ENCODE peak calls at places on chromosome 2, in four cellular contexts. R is astrocyte of the spinal cord, H is OCI-LY7, N is NCI-H1436. E is an unnamed sample.
A peak's percentile ranks its signal among the peaks of the same experiment; 100 is the strongest.

GRCh38 chr2:172097557-172098131 is 5.1 kb downstream of the DLX2 start:
- DNase-seq in N (no peak), H (no peak), R (no peak), E (no peak)

GRCh38 chr2:158125756-158126498 is 24.3 kb downstream of the UPP2 start:
- DNase-seq in R (no peak), H (no peak), N (no peak), E (no peak)

GRCh38 chr2:79512442-79513401 is at the start of gene CTNNA2:
- DNase-seq in N (peak; percentile 84), R (peak; percentile 5), H (no peak), E (no peak)

GRCh38 chr2:101829429-101829828 is 131.9 kb downstream of the MAP4K4 start:
- DNase-seq in N (no peak), H (no peak), R (no peak), E (peak; percentile 46)

GRCh38 chr2:229553091-229553490 is 161.3 kb downstream of the DNER start:
- DNase-seq in R (peak; percentile 76), N (no peak), H (no peak), E (no peak)

GRCh38 chr2:98479959-98480524 is 35.4 kb downstream of the INPP4A start:
- DNase-seq in N (peak; percentile 37), H (peak; percentile 22), R (peak; percentile 43), E (no peak)

GRCh38 chr2:138486347-138487198 is 15.0 kb upstream of the SPOPL start:
- DNase-seq in H (no peak), R (no peak), N (no peak), E (no peak)

GRCh38 chr2:28674062-28674712 is 77.4 kb upstream of the PPP1CB start:
- DNase-seq in N (no peak), R (peak; percentile 57), H (no peak), E (no peak)

GRCh38 chr2:144650886-144651285 is 131.0 kb upstream of the ZEB2 start:
- DNase-seq in N (no peak), R (no peak), H (no peak), E (no peak)

GRCh38 chr2:236257171-236257570 is 7.0 kb downstream of the ASB18 start:
- DNase-seq in R (no peak), H (no peak), N (no peak), E (no peak)

GRCh38 chr2:36356199-36356989 is 816 bp downstream of the CRIM1 start:
- DNase-seq in N (no peak), R (no peak), H (peak; percentile 71), E (no peak)

GRCh38 chr2:30798536-30798991 is 8.7 kb downstream of the CAPN13 start:
- DNase-seq in N (peak; percentile 7), R (no peak), H (no peak), E (no peak)

GRCh38 chr2:121884515-121884915 is 129.1 kb downstream of the TSN start:
- DNase-seq in N (no peak), R (no peak), H (no peak), E (no peak)

GRCh38 chr2:195820373-195820772 is 163.3 kb downstream of the SLC39A10 start:
- DNase-seq in H (no peak), R (peak; percentile 60), N (no peak), E (no peak)

GRCh38 chr2:219175928-219176817 is 552 bp downstream of the CNPPD1 start:
- DNase-seq in R (peak; percentile 41), H (peak; percentile 68), N (no peak), E (peak; percentile 65)

GRCh38 chr2:235421618-235422017 is 72.2 kb upstream of the AGAP1 start:
- DNase-seq in H (no peak), R (no peak), N (no peak), E (no peak)

GRCh38 chr2:229930656-229931055 is 8.4 kb downstream of the FBXO36 start:
- DNase-seq in R (no peak), N (no peak), H (no peak), E (no peak)

GRCh38 chr2:146623771-146624170 is 1221.1 kb upstream of the ACVR2A start:
- DNase-seq in N (no peak), R (peak; percentile 65), H (no peak), E (no peak)

GRCh38 chr2:189799531-189799930 is 15.3 kb downstream of the PMS1 start:
- DNase-seq in N (no peak), H (no peak), R (peak; percentile 82), E (no peak)

GRCh38 chr2:140711867-140712266 is 1418.9 kb downstream of the LRP1B start:
- DNase-seq in N (no peak), R (no peak), H (no peak), E (no peak)

E was measured in NAMALWA.